ENCODE peak calls at places on chromosomes 2 and 18, in ten cellular contexts. S, J, Y, A, I, B, Z, C, P and R are unnamed samples.

GRCh38 chr18:48790226-48790863 is 160.4 kb downstream of the SMAD7 start:
- DNase-seq in Y (peak; percentile 76), C (peak; percentile 91), A (no peak), B (peak; percentile 81), S (no peak), P (no peak), I (peak; percentile 41), Z (no peak), J (peak; percentile 92), R (no peak)

GRCh38 chr2:216066255-216066654 is 15.4 kb downstream of the PECR start:
- DNase-seq in J (no peak), B (peak; percentile 64), I (no peak), Y (peak; percentile 63), A (no peak), C (no peak), S (no peak), Z (peak; percentile 87), P (peak; percentile 76), R (no peak)

GRCh38 chr2:108363048-108363899 is 14.5 kb upstream of the SULT1C4 start:
- DNase-seq in I (no peak), J (no peak), B (no peak), Z (no peak), S (no peak), Y (no peak), A (no peak), P (no peak), C (no peak), R (no peak)

GRCh38 chr2:20551231-20551944 is 99.5 kb downstream of the HS1BP3 start:
- DNase-seq in C (no peak), Y (peak; percentile 15), Z (no peak), P (no peak), B (no peak), I (no peak), A (no peak), S (no peak), J (no peak), R (no peak)

GRCh38 chr2:63819765-63820717 is 21.7 kb upstream of the UGP2 start:
- DNase-seq in I (no peak), C (no peak), Z (no peak), P (no peak), S (no peak), A (peak; percentile 24), B (no peak), J (peak; percentile 75), Y (peak; percentile 72), R (peak; percentile 4)

GRCh38 chr2:10007440-10007839 is 35.9 kb upstream of the KLF11 start:
- DNase-seq in J (no peak), S (no peak), I (no peak), P (no peak), C (peak; percentile 26), Z (no peak), B (no peak), Y (no peak), A (no peak), R (no peak)

GRCh38 chr2:65388051-65388531 is 44.3 kb downstream of the SPRED2 start:
- DNase-seq in J (no peak), I (no peak), C (no peak), A (no peak), Z (no peak), B (no peak), P (no peak), Y (no peak), S (no peak), R (no peak)

GRCh38 chr2:11254100-11254536 is 90.3 kb downstream of the ROCK2 start:
- DNase-seq in Z (no peak), B (no peak), Y (no peak), C (no peak), A (no peak), P (no peak), I (no peak), J (no peak), S (no peak), R (no peak)

GRCh38 chr2:11757101-11757500 is 10.7 kb downstream of the LPIN1 start:
- DNase-seq in I (no peak), B (no peak), S (no peak), P (peak; percentile 24), J (no peak), A (no peak), Z (no peak), C (no peak), Y (no peak), R (no peak)

GRCh38 chr2:647003-647560 is 30.1 kb downstream of the TMEM18 start:
- DNase-seq in S (no peak), J (no peak), A (no peak), Y (no peak), Z (no peak), B (no peak), C (no peak), P (no peak), I (no peak), R (no peak)

GRCh38 chr2:64743739-64744330 is 90.1 kb upstream of the SERTAD2 start:
- DNase-seq in A (no peak), Y (no peak), J (no peak), I (no peak), S (no peak), P (no peak), C (no peak), Z (no peak), B (no peak), R (no peak)

DNA sequence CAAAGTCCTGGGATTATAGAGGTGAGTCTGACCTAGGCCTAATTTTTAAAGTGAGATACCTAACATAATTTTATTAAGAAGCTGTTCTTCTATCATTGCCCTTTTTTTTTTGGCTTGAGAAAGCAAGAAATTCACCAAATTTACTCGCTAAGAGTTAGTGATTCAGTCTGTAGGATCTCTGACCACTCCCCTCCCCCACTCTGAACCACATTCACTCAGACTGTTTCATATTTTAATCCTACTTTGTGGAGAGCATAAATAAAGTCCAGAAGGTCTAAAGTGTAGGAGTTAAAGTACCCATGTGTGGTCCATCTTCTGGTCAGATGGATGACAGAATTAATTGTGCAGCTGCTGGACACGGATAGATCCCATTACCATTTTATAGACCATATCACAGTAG is 115.8 kb upstream of the MGAT5 start:
- DNase-seq in P (no peak), C (no peak), Y (no peak), J (no peak), B (peak; percentile 55), I (no peak), Z (peak; percentile 34), A (no peak), S (no peak), R (no peak)
- H3K4me3 ChIP-seq in P (no peak overlapping the region), C (no peak overlapping the region), Y (no peak overlapping the region), J (no peak overlapping the region), B (no peak overlapping the region), I (no peak overlapping the region), Z (no peak overlapping the region), A (no peak overlapping the region), S (no peak overlapping the region), R (no peak overlapping the region)

GRCh38 chr2:237136824-237137223 is 51.1 kb downstream of the COPS8 start:
- DNase-seq in I (no peak), Y (no peak), Z (no peak), A (no peak), C (no peak), S (no peak), B (no peak), P (no peak), J (no peak), R (no peak)
- TF ChIP-seq CTCF in I (no peak), Y (no peak), Z (no peak), A (no peak), C (no peak), S (no peak), B (no peak), P (no peak), J (no peak), R (no peak)

GRCh38 chr2:158995677-158996049 is 27.2 kb downstream of the TANC1 start:
- DNase-seq in A (no peak), Y (no peak), S (no peak), I (no peak), Z (no peak), C (no peak), J (no peak), B (no peak), P (no peak), R (no peak)

GRCh38 chr2:158994920-158995676 is 26.7 kb downstream of the TANC1 start:
- DNase-seq in Z (no peak), Y (peak; percentile 65), I (no peak), P (no peak), C (no peak), S (no peak), A (no peak), B (no peak), J (no peak), R (no peak)

GRCh38 chr2:158993721-158994587 is 25.5 kb downstream of the TANC1 start:
- DNase-seq in Y (no peak), A (no peak), Z (peak; percentile 50), B (no peak), C (no peak), S (no peak), J (no peak), P (no peak), I (no peak), R (no peak)

GRCh38 chr2:158990397-158991209 is 22.2 kb downstream of the TANC1 start:
- DNase-seq in S (no peak), I (peak; percentile 91), Z (peak; percentile 100), J (no peak), P (peak; percentile 93), A (peak; percentile 26), C (no peak), B (peak; percentile 71), Y (peak; percentile 85), R (no peak)

GRCh38 chr2:158993030-158993429 is 24.6 kb downstream of the TANC1 start:
- DNase-seq in B (no peak), J (no peak), P (no peak), Z (no peak), S (no peak), Y (no peak), C (no peak), I (no peak), A (no peak), R (no peak)
- H3K4me3 ChIP-seq in B (no peak overlapping the region), J (no peak overlapping the region), P (no peak overlapping the region), Z (no peak overlapping the region), S (no peak overlapping the region), Y (no peak overlapping the region), C (no peak overlapping the region), I (no peak overlapping the region), A (no peak overlapping the region), R (no peak overlapping the region)

DNA sequence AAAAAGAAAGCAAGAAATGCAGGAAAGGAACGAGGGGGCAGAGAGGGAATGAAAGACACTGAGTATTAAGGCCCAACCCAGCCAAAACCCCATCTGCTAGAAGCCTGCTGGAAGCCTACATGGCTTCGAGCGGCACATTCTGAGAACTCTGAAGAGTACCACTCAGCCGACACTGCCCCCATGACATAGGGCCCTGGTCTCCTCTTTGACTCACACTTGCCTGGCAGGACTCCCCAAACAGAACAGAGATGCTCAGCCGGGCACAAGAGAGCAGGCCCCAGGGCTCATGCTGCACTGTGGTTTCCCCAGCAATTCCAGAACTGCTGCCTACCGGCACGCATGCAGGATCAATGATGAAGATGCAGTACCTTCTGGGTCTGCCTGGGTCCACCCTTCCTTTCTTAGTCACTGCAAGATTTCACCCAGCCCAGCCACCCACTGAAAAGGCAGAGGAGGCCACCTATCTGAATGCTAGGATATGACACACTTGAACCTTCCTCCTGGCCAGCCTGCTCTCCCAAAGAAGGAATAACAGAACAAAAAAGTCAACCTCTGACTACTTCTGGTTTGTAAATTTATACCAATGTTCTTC is 49.4 kb downstream of the BCL11A start:
- DNase-seq in I (no peak), Z (no peak), J (no peak), S (no peak), C (no peak), P (no peak), Y (no peak), B (no peak), A (no peak), R (no peak)
- TF ChIP-seq CTCF in I (no peak), Z (no peak), J (no peak), S (no peak), C (no peak), P (no peak), Y (no peak), B (no peak), A (no peak), R (no peak)